ENCODE peak calls at places on chromosomes 6 and 20, in five cellular contexts. One of them, this sample, is unnamed.

GRCh38 chr6:72704979-72705378 is 83.1 kb downstream of the KCNQ5 start:
- DNase-seq in GM12878: no peak
- DNase-seq in MM.1S: no peak
- DNase-seq in AG09309: no peak
- DNase-seq in left ventricle myocardium inferior: no peak
- DNase-seq in this sample: no peak

GRCh38 chr20:35200255-35200654 is 26.2 kb upstream of the MMP24 start:
- DNase-seq in AG09309: peak
- DNase-seq in MM.1S: no peak
- DNase-seq in left ventricle myocardium inferior: no peak
- DNase-seq in GM12878: no peak
- DNase-seq in this sample: no peak

GRCh38 chr6:34657307-34657978 is 39.1 kb downstream of the ILRUN start:
- DNase-seq in MM.1S: peak
- DNase-seq in left ventricle myocardium inferior: no peak
- DNase-seq in AG09309: peak
- DNase-seq in GM12878: no peak
- DNase-seq in this sample: no peak

GRCh38 chr20:13771853-13772453 is 12.8 kb downstream of the ESF1 start:
- DNase-seq in left ventricle myocardium inferior: no peak
- DNase-seq in MM.1S: peak
- DNase-seq in AG09309: no peak
- DNase-seq in GM12878: no peak
- DNase-seq in this sample: no peak

GRCh38 chr6:41682497-41682961 is 44.3 kb downstream of the MDFI start:
- DNase-seq in AG09309: no peak
- DNase-seq in MM.1S: no peak
- DNase-seq in left ventricle myocardium inferior: no peak
- DNase-seq in GM12878: no peak
- DNase-seq in this sample: no peak

GRCh38 chr6:7749493-7749892 is 23.6 kb downstream of the BMP6 start:
- DNase-seq in left ventricle myocardium inferior: no peak
- DNase-seq in GM12878: no peak
- DNase-seq in MM.1S: no peak
- DNase-seq in AG09309: no peak
- DNase-seq in this sample: no peak

GRCh38 chr6:18503588-18504231 is 116.6 kb downstream of the RNF144B start:
- DNase-seq in AG09309: peak
- DNase-seq in MM.1S: peak
- DNase-seq in GM12878: peak
- DNase-seq in left ventricle myocardium inferior: peak
- DNase-seq in this sample: peak

GRCh38 chr20:58839474-58839874 is 11.2 kb downstream of the GNAS-AS1 start:
- DNase-seq in left ventricle myocardium inferior: no peak
- DNase-seq in MM.1S: no peak
- DNase-seq in GM12878: no peak
- DNase-seq in AG09309: no peak
- DNase-seq in this sample: no peak

GRCh38 chr20:7967199-7967844 is 27.1 kb upstream of the HAO1 start:
- DNase-seq in left ventricle myocardium inferior: no peak
- DNase-seq in AG09309: peak
- DNase-seq in MM.1S: no peak
- DNase-seq in GM12878: no peak
- DNase-seq in this sample: no peak

GRCh38 chr6:122969999-122970398 is 26.0 kb upstream of the CLVS2 start:
- DNase-seq in AG09309: no peak
- DNase-seq in GM12878: no peak
- DNase-seq in MM.1S: no peak
- DNase-seq in left ventricle myocardium inferior: no peak
- DNase-seq in this sample: no peak

GRCh38 chr20:13261460-13262301 is 40.6 kb downstream of the ISM1 start:
- DNase-seq in AG09309: no peak
- DNase-seq in MM.1S: peak
- DNase-seq in left ventricle myocardium inferior: peak
- DNase-seq in GM12878: no peak
- DNase-seq in this sample: no peak

GRCh38 chr6:39330476-39330875 is 8.0 kb upstream of the KCNK16 start:
- DNase-seq in left ventricle myocardium inferior: peak
- DNase-seq in MM.1S: no peak
- DNase-seq in GM12878: no peak
- DNase-seq in AG09309: no peak
- DNase-seq in this sample: no peak

GRCh38 chr6:34204693-34205092 is 32.0 kb upstream of the HMGA1 start:
- DNase-seq in MM.1S: no peak
- DNase-seq in left ventricle myocardium inferior: no peak
- DNase-seq in AG09309: no peak
- DNase-seq in GM12878: no peak
- DNase-seq in this sample: no peak

GRCh38 chr6:91476000-91476399 is 889.1 kb upstream of the MAP3K7 start:
- DNase-seq in AG09309: no peak
- DNase-seq in GM12878: no peak
- DNase-seq in left ventricle myocardium inferior: no peak
- DNase-seq in MM.1S: peak
- DNase-seq in this sample: no peak

GRCh38 chr6:15911753-15912504 is 217.0 kb upstream of the MYLIP start:
- DNase-seq in AG09309: no peak
- DNase-seq in GM12878: no peak
- DNase-seq in MM.1S: no peak
- DNase-seq in left ventricle myocardium inferior: no peak
- DNase-seq in this sample: no peak

GRCh38 chr20:47620808-47621805 is 119.4 kb downstream of the NCOA3 start:
- DNase-seq in left ventricle myocardium inferior: no peak
- DNase-seq in GM12878: peak
- DNase-seq in AG09309: peak
- DNase-seq in MM.1S: peak
- DNase-seq in this sample: peak

GRCh38 chr6:39979461-39980328 is 45.4 kb upstream of the MOCS1 start:
- DNase-seq in left ventricle myocardium inferior: no peak
- DNase-seq in MM.1S: no peak
- DNase-seq in GM12878: no peak
- DNase-seq in AG09309: no peak
- DNase-seq in this sample: no peak

GRCh38 chr20:35617397-35618031 is 1.9 kb downstream of the SPAG4 start:
- DNase-seq in GM12878: peak
- DNase-seq in AG09309: peak
- DNase-seq in MM.1S: no peak
- DNase-seq in left ventricle myocardium inferior: peak
- DNase-seq in this sample: no peak

GRCh38 chr6:134936927-134937326 is 13.0 kb downstream of the ALDH8A1 start:
- DNase-seq in left ventricle myocardium inferior: no peak
- DNase-seq in AG09309: peak
- DNase-seq in GM12878: no peak
- DNase-seq in MM.1S: no peak
- DNase-seq in this sample: no peak

GRCh38 chr6:37507690-37508421 is 8.2 kb upstream of the CCDC167 start:
- DNase-seq in GM12878: no peak
- DNase-seq in AG09309: no peak
- DNase-seq in left ventricle myocardium inferior: no peak
- DNase-seq in MM.1S: peak
- DNase-seq in this sample: no peak

GRCh38 chr20:51366155-51366886 is 176.2 kb downstream of the NFATC2 start:
- DNase-seq in left ventricle myocardium inferior: peak
- DNase-seq in AG09309: peak
- DNase-seq in GM12878: no peak
- DNase-seq in MM.1S: no peak
- DNase-seq in this sample: no peak

GRCh38 chr20:2005359-2005758 is 11.5 kb upstream of the PDYN start:
- DNase-seq in GM12878: no peak
- DNase-seq in left ventricle myocardium inferior: no peak
- DNase-seq in MM.1S: no peak
- DNase-seq in AG09309: no peak
- DNase-seq in this sample: no peak

GRCh38 chr6:17705778-17706579 is 746 bp downstream of the NUP153 start:
- DNase-seq in MM.1S: peak
- DNase-seq in GM12878: no peak
- DNase-seq in left ventricle myocardium inferior: peak
- DNase-seq in AG09309: no peak
- DNase-seq in this sample: peak

GRCh38 chr6:170450946-170451761 is 102.0 kb downstream of the PSMB1 start:
- DNase-seq in left ventricle myocardium inferior: no peak
- DNase-seq in GM12878: no peak
- DNase-seq in AG09309: no peak
- DNase-seq in MM.1S: no peak
- DNase-seq in this sample: no peak

GRCh38 chr6:124260337-124260736 is 456.7 kb downstream of the NKAIN2 start:
- DNase-seq in AG09309: no peak
- DNase-seq in MM.1S: no peak
- DNase-seq in GM12878: no peak
- DNase-seq in left ventricle myocardium inferior: no peak
- DNase-seq in this sample: no peak

GRCh38 chr20:16661738-16662137 is 68.1 kb upstream of the SNRPB2 start:
- DNase-seq in MM.1S: no peak
- DNase-seq in GM12878: no peak
- DNase-seq in left ventricle myocardium inferior: no peak
- DNase-seq in AG09309: no peak
- DNase-seq in this sample: no peak

GRCh38 chr6:83609248-83609647 is 96.9 kb downstream of the PRSS35 start:
- DNase-seq in MM.1S: no peak
- DNase-seq in AG09309: no peak
- DNase-seq in left ventricle myocardium inferior: no peak
- DNase-seq in GM12878: no peak
- DNase-seq in this sample: no peak

GRCh38 chr20:63694596-63695418 is 1.6 kb upstream of the TNFRSF6B start:
- DNase-seq in left ventricle myocardium inferior: peak
- DNase-seq in AG09309: no peak
- DNase-seq in MM.1S: no peak
- DNase-seq in GM12878: no peak
- DNase-seq in this sample: no peak

GRCh38 chr6:39302669-39303424 is 11.4 kb downstream of the KCNK17 start:
- DNase-seq in GM12878: peak
- DNase-seq in MM.1S: peak
- DNase-seq in AG09309: no peak
- DNase-seq in left ventricle myocardium inferior: peak
- DNase-seq in this sample: peak

DNA sequence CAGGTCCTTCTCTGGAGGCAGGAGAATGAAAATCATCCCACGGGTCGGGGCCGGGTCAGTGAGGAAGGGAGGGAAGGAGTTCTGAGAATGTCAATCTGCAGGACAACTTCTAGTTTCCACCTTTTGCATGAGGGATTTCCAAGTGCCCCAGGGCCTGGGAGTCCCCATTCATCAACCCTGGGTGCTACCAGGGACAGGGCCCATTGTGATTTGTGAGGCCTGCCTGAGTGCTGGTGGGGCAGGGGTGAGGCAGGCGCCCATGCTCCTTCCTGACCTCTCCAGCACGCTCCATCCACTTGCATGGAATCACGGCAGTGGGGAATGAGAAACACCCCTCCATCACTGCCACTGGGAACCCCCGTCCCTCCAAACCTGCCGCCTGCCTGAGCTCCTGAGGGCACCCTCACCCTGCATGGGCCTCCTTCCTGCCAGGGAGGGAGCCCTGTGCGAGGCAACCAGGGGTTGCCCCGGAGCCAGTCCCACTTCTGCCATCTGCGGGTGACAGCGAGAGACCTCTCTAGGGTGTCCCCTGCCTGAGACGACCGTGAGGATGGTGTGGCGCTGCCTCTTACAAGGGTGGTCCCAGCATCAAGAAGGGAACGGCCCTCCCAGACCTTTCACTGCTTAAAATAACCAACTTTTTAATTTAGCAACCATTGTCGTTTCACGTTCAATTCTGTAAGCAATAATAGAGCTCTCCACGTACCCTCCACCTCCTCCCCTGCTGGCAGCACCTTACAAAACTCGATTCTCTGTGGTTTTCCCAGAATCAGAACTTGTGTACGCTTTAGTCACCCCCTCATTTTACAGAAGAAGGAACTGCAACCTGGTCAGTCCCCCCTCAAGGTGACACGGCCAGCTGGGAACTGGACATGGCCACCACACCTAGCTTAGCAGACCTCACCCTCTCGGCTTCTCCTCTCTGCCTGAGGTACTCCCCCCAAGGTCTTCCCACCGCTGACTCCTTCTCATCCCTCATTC is 28.6 kb downstream of the PMEPA1 start:
- DNase-seq in GM12878: peak
- DNase-seq in AG09309: no peak
- DNase-seq in MM.1S: peak
- DNase-seq in left ventricle myocardium inferior: no peak
- DNase-seq in this sample: no peak
- H3K4me3 ChIP-seq in GM12878: peak
- H3K4me3 ChIP-seq in AG09309: no peak
- H3K4me3 ChIP-seq in MM.1S: peak
- H3K4me3 ChIP-seq in left ventricle myocardium inferior: no peak
- H3K4me3 ChIP-seq in this sample: peak

GRCh38 chr20:43003318-43003928 is 186.3 kb downstream of the PTPRT start:
- DNase-seq in AG09309: no peak
- DNase-seq in GM12878: no peak
- DNase-seq in MM.1S: no peak
- DNase-seq in left ventricle myocardium inferior: no peak
- DNase-seq in this sample: no peak

GRCh38 chr20:43011491-43011890 is 178.2 kb downstream of the PTPRT start:
- DNase-seq in GM12878: no peak
- DNase-seq in left ventricle myocardium inferior: no peak
- DNase-seq in AG09309: no peak
- DNase-seq in MM.1S: no peak
- DNase-seq in this sample: no peak

GRCh38 chr20:43009497-43009896 is 180.2 kb downstream of the PTPRT start:
- DNase-seq in MM.1S: no peak
- DNase-seq in left ventricle myocardium inferior: no peak
- DNase-seq in GM12878: no peak
- DNase-seq in AG09309: no peak
- DNase-seq in this sample: no peak

GRCh38 chr20:43007525-43007924 is 182.2 kb downstream of the PTPRT start:
- DNase-seq in left ventricle myocardium inferior: no peak
- DNase-seq in AG09309: no peak
- DNase-seq in MM.1S: no peak
- DNase-seq in GM12878: no peak
- DNase-seq in this sample: no peak

GRCh38 chr20:43006651-43007375 is 182.9 kb downstream of the PTPRT start:
- DNase-seq in left ventricle myocardium inferior: no peak
- DNase-seq in MM.1S: no peak
- DNase-seq in GM12878: no peak
- DNase-seq in AG09309: no peak
- DNase-seq in this sample: no peak
- TF ChIP-seq CTCF in left ventricle myocardium inferior: no peak
- TF ChIP-seq CTCF in MM.1S: no peak
- TF ChIP-seq CTCF in GM12878: no peak
- TF ChIP-seq CTCF in AG09309: no peak
- TF ChIP-seq CTCF in this sample: no peak

DNA sequence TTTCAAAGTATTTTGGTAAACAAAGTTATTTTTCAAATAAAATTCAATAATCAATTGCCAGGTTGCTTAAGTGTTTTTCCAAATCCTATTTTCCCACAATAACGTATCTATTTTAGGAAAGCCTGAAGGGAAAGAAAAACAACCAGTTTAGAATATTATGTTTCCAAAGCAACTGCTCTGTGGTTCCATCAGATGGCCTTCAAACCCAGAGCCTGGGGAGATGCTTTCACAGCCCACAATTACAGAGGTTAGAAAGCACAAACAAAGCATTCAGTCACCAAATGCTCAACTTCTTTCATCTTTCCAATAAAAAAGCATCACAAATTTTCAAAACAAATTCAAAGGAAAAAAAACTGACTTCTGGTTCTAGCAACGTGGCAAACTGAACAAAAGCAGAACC is 66.0 kb downstream of the ELOVL5 start:
- DNase-seq in MM.1S: no peak
- DNase-seq in left ventricle myocardium inferior: no peak
- DNase-seq in AG09309: peak
- DNase-seq in GM12878: no peak
- DNase-seq in this sample: no peak
- H3K4me3 ChIP-seq in MM.1S: no peak
- H3K4me3 ChIP-seq in left ventricle myocardium inferior: no peak
- H3K4me3 ChIP-seq in AG09309: no peak
- H3K4me3 ChIP-seq in GM12878: no peak
- H3K4me3 ChIP-seq in this sample: no peak

GRCh38 chr6:77462359-77463307 is 658 bp downstream of the HTR1B start:
- DNase-seq in left ventricle myocardium inferior: no peak
- DNase-seq in MM.1S: no peak
- DNase-seq in AG09309: no peak
- DNase-seq in GM12878: no peak
- DNase-seq in this sample: no peak
- TF ChIP-seq CTCF in left ventricle myocardium inferior: peak
- TF ChIP-seq CTCF in MM.1S: no peak
- TF ChIP-seq CTCF in AG09309: peak
- TF ChIP-seq CTCF in GM12878: no peak
- TF ChIP-seq CTCF in this sample: no peak